ENCODE peak calls at places on chromosomes 12 and 14, in six cellular contexts. Q is gastrocnemius medialis; E is neural progenitor cell; R is psoas muscle; M is body of pancreas; J is CD4-positive, alpha-beta T cell. G is an unnamed sample.

GRCh38 chr12:122393822-122394221 is 28.6 kb downstream of the CLIP1 start:
- DNase-seq in M (no peak), R (no peak), E (no peak), J (no peak), Q (no peak), G (no peak)

GRCh38 chr12:14373202-14373601 is 7.7 kb downstream of the ATF7IP start:
- DNase-seq in M (no peak), R (no peak), Q (no peak), J (no peak), E (no peak), G (no peak)

GRCh38 chr12:124916370-124917134 is 2.1 kb upstream of the UBC start:
- DNase-seq in J (peak), M (peak), E (peak), Q (peak), R (peak), G (no peak)

GRCh38 chr14:62181591-62181990 is 419.4 kb downstream of the SNAPC1 start:
- DNase-seq in Q (no peak), R (no peak), M (no peak), E (no peak), J (no peak), G (no peak)

GRCh38 chr12:81639196-81639595 is 120.0 kb downstream of the PPFIA2 start:
- DNase-seq in R (no peak), M (no peak), E (no peak), Q (no peak), J (no peak), G (no peak)

GRCh38 chr12:70876952-70877351 is 43.6 kb downstream of the PTPRR start:
- DNase-seq in J (no peak), Q (no peak), E (no peak), R (no peak), M (no peak), G (no peak)

GRCh38 chr14:100825691-100826331 is at the start of gene MEG3:
- DNase-seq in Q (peak), J (no peak), M (peak), E (no peak), R (peak), G (no peak)

GRCh38 chr14:36319899-36320209 is 583 bp downstream of the MBIP start:
- DNase-seq in M (no peak), Q (no peak), E (no peak), R (no peak), J (no peak), G (no peak)

GRCh38 chr12:94100254-94100653 is 48.1 kb upstream of the PLXNC1 start:
- DNase-seq in J (no peak), E (no peak), R (peak), M (no peak), Q (peak), G (no peak)

GRCh38 chr12:12498210-12498609 is 64.5 kb downstream of the DUSP16 start:
- DNase-seq in Q (no peak), M (no peak), E (no peak), J (no peak), R (no peak), G (no peak)

GRCh38 chr12:4763549-4763948 is 43.3 kb downstream of the GALNT8 start:
- DNase-seq in R (no peak), Q (no peak), J (no peak), E (peak), M (no peak), G (no peak)

GRCh38 chr14:79510659-79511058 is 700.6 kb downstream of the DIO2 start:
- DNase-seq in E (no peak), J (no peak), R (no peak), Q (no peak), M (no peak), G (no peak)

GRCh38 chr12:69157023-69157655 is 82.2 kb upstream of the CPSF6 start:
- DNase-seq in E (peak), J (peak), R (peak), M (peak), Q (peak), G (peak)

GRCh38 chr12:78002878-78003277 is 172.2 kb downstream of the NAV3 start:
- DNase-seq in R (no peak), J (no peak), Q (no peak), E (no peak), M (no peak), G (no peak)

GRCh38 chr12:105983622-105984325 is 155.0 kb downstream of the NUAK1 start:
- DNase-seq in J (no peak), Q (no peak), M (no peak), E (no peak), R (no peak), G (no peak)

GRCh38 chr12:94760786-94761185 is 110.4 kb upstream of the TMCC3 start:
- DNase-seq in M (no peak), Q (no peak), J (no peak), R (no peak), E (no peak), G (no peak)

GRCh38 chr14:104470588-104470987 is 109.0 kb upstream of the C14orf180 start:
- DNase-seq in R (no peak), Q (no peak), E (no peak), J (no peak), M (no peak), G (no peak)

DNA sequence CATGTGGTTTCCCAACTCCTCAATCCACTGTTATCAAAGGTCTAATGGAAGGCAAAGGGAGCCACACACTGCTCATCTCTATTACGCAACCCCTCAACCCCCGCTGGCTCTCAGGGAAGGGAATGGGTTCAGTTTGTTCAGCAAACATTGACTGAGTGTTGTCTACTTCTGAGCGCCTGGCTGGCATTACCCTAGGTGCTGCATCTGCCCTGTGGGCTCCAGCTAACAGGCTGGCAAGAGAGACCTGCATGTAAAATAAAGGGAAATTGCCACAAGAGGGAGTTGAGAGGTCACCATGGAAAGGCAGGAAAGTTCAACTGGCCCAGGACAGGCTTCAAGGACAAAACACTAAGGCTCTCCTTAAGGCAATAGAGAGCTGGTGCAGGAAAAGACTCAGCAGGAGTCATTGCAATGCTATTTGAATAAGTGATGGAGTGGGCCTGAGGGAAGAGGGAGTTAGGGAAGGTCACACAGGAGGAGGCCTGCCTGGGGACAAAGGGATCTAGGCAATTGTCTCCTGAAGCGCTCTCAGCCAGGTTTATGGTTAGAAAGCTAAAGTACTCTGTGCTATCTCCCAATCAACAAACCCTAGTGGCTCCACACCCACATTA is 5.5 kb upstream of the ZNF740 start:
- DNase-seq in E (peak), M (peak), R (no peak), Q (no peak), J (no peak), G (peak)
- TF ChIP-seq CTCF in E (peak), M (no peak), R (no peak), Q (no peak), J (peak), G (peak)

GRCh38 chr14:23727566-23728335 is 91.6 kb downstream of the DHRS2 start:
- DNase-seq in R (no peak), Q (no peak), M (peak), J (no peak), E (peak), G (peak)
- TF ChIP-seq CTCF in R (peak), Q (no peak), M (peak), J (no peak), E (peak), G (no peak)

GRCh38 chr12:9751204-9752144 is 9.2 kb downstream of the CD69 start:
- DNase-seq in J (no peak), R (no peak), Q (no peak), M (no peak), E (peak), G (no peak)
- TF ChIP-seq CTCF in J (peak), R (peak), Q (no peak), M (peak), E (no peak), G (peak)

GRCh38 chr12:7937867-7938506 is 2.0 kb upstream of the SLC2A3 start:
- DNase-seq in E (no peak), R (no peak), M (no peak), J (no peak), Q (no peak), G (peak)
- TF ChIP-seq CTCF in E (peak), R (peak), M (no peak), J (no peak), Q (no peak), G (no peak)

GRCh38 chr14:90815567-90815816 is 738 bp downstream of the TTC7B start:
- DNase-seq in J (no peak), Q (no peak), R (no peak), M (no peak), E (no peak), G (no peak)

GRCh38 chr14:90814806-90815566 is 1.2 kb downstream of the TTC7B start:
- DNase-seq in R (no peak), E (no peak), J (no peak), Q (no peak), M (no peak), G (no peak)

GRCh38 chr14:90818715-90819114 is 2.5 kb upstream of the TTC7B start:
- DNase-seq in M (no peak), E (no peak), R (no peak), J (no peak), Q (no peak), G (no peak)

GRCh38 chr14:90816686-90817436 is 631 bp upstream of the TTC7B start:
- DNase-seq in M (no peak), E (no peak), Q (no peak), J (no peak), R (no peak), G (no peak)

DNA sequence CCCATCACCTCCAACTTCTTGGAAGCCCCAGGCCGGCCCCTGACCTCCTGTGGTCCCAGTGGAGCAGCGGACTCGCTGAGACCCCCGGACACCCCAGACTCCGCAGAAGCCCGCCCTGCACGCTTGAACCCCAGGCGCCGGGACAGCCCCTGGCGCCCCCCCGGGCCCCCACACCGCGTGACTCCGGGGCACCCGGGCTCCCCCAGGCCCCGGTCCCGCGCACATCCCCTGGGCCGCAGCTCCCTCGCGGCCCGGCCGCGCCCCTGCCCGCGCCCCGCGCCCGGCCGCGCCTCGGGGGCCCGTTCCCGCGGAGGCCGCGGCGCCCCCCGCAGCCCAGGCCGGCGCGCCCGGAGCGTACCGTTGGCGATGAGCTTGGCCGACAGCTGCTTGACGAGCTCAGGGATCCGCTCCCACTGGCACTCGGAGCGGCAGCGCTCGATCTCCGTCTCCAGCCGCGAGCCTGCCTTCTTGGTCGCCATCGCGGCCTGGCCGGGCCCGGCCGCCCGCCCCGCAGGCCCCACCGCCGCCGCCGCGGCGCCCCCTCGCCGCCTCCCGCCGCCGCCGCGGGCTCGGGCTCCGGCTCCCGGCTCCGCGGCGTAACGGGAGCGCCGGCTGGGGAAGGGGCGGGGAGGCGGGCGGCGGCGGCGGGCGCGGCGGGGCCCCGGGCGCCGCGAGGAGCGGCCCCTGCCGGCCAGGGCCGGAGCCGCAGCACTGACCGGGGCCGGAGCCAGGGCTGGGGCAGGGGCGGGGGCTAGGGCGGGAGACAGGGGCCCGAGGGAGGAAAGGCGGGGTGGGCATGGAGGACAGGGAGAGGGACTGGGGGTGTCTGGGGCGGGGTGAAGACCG is at the start of gene TTC7B:
- DNase-seq in E (peak), J (peak), Q (peak), R (peak), M (peak), G (peak)
- TF ChIP-seq CTCF in E (peak), J (no peak), Q (no peak), R (peak), M (peak), G (peak)

DNA sequence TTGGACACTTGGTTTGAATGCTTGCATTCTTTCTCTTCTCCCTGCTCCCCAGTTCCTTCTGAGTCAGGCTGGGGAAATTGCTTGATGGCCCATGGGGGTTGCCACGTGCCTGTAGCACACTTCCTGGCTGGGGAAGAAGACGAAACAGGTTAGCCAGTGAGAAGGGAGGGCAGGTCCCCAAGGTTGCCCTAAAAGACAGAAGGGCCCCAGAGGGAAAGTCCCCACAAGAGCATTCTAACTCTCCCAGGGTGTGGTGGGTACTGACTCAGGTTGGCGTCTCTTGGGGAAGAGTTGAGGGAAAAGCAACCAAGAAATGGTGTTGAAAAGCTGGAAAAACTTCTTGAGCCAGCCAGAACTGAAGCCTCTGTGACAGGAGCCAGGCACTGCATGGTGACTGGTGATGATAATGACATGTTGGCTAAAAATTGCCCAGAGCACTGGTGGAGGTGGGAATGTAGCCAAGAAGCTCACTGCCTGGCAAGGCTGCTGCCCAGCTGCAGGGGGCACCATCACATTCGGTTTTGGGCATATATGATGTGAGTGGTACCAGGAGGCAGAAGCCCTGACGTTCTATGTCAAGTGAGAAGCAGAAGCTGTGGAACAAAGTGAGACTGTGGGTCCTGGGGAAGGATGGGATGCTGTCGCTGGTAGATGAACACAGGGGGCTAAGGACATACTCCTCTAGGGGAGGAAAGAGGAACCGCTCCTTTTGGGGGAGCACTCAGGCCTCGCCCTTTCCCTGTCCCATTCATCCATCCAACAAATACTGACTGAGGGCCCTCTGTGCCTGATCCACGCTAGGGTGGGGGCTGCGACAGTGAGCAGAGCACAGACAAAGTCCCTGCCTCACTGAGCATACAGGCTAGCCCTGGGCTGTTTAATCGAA is 8.1 kb upstream of the RABGGTA start:
- DNase-seq in M (peak), E (no peak), Q (no peak), J (no peak), R (no peak), G (peak)
- TF ChIP-seq CTCF in M (peak), E (peak), Q (no peak), J (no peak), R (no peak), G (peak)

GRCh38 chr14:29016050-29016900 is 249.7 kb downstream of the FOXG1 start:
- DNase-seq in M (peak), J (no peak), Q (no peak), R (no peak), E (peak), G (no peak)
- TF ChIP-seq CTCF in M (peak), J (no peak), Q (no peak), R (no peak), E (peak), G (peak)